ENCODE peak calls at places on chromosomes 12 and 14, in four cellular contexts. D is NCI-H1436; A is IMR-90; Y is stimulated activated CD4-positive, alpha-beta T cell treated with anti-CD3 and anti-CD28 coated beads, Interleukin-4, amount 100 ng/mL, for 4 hours. N is an unnamed sample.

GRCh38 chr14:52895000-52895399 is 55.9 kb downstream of the FERMT2 start:
- DNase-seq in D (no peak), Y (no peak), A (peak; percentile 66), N (no peak)

GRCh38 chr14:35925319-35925718 is 99.2 kb downstream of the BRMS1L start:
- DNase-seq in A (no peak), D (no peak), Y (no peak), N (no peak)

GRCh38 chr12:12796928-12797788 is 11.7 kb downstream of the APOLD1 start:
- DNase-seq in D (no peak), Y (no peak), A (no peak), N (no peak)

GRCh38 chr12:78470354-78471195 is 394.0 kb upstream of the SYT1 start:
- DNase-seq in Y (no peak), A (peak; percentile 60), D (peak; percentile 27), N (no peak)

GRCh38 chr14:100622234-100622633 is 35.0 kb upstream of the BEGAIN start:
- DNase-seq in A (no peak), Y (no peak), D (no peak), N (no peak)

GRCh38 chr14:70907996-70908917 is 998 bp downstream of the PCNX1 start:
- DNase-seq in Y (peak; percentile 67), D (no peak), A (peak; percentile 69), N (peak; percentile 66)

GRCh38 chr14:67928375-67928774 is 108.8 kb downstream of the RAD51B start:
- DNase-seq in A (no peak), D (no peak), Y (no peak), N (no peak)

GRCh38 chr12:102438047-102438822 is 42.1 kb downstream of the IGF1 start:
- DNase-seq in A (peak; percentile 73), D (no peak), Y (no peak), N (no peak)

GRCh38 chr12:88493651-88494050 is 86.6 kb downstream of the KITLG start:
- DNase-seq in A (peak; percentile 97), D (no peak), Y (no peak), N (no peak)

GRCh38 chr12:132132609-132133430 is 11.3 kb downstream of the DDX51 start:
- DNase-seq in Y (no peak), A (no peak), D (no peak), N (no peak)

GRCh38 chr12:112473056-112473455 is 54.3 kb downstream of the PTPN11 start:
- DNase-seq in A (no peak), Y (no peak), D (no peak), N (no peak)

GRCh38 chr14:53608369-53608768 is 348.3 kb downstream of the BMP4 start:
- DNase-seq in Y (no peak), A (no peak), D (no peak), N (no peak)

GRCh38 chr14:76908834-76909233 is 82.6 kb downstream of the LRRC74A start:
- DNase-seq in Y (no peak), D (no peak), A (no peak), N (peak; percentile 39)

GRCh38 chr14:101813171-101813759 is 51.8 kb downstream of the PPP2R5C start:
- DNase-seq in Y (no peak), A (no peak), D (no peak), N (no peak)

GRCh38 chr12:61291647-61292046 is 968.6 kb upstream of the USP15 start:
- DNase-seq in D (no peak), A (no peak), Y (no peak), N (no peak)

GRCh38 chr12:7009512-7009911 is 8.8 kb downstream of the LPCAT3 start:
- DNase-seq in A (peak; percentile 22), D (no peak), Y (no peak), N (no peak)

GRCh38 chr12:10559241-10559640 is 53.6 kb downstream of the EIF2S3B start:
- DNase-seq in A (no peak), D (no peak), Y (no peak), N (no peak)

GRCh38 chr14:105700622-105701288 is 174.4 kb downstream of the TMEM121 start:
- DNase-seq in A (no peak), Y (no peak), D (no peak), N (peak; percentile 45)

GRCh38 chr12:123752046-123752445 is 10.1 kb upstream of the DNAH10 start:
- DNase-seq in D (no peak), A (no peak), Y (no peak), N (no peak)

GRCh38 chr12:93573552-93574223 is 1.2 kb downstream of the SOCS2 start:
- DNase-seq in D (no peak), A (peak; percentile 69), Y (peak; percentile 16), N (no peak)

GRCh38 chr12:126767334-126767733 is 1499.6 kb upstream of the TMEM132C start:
- DNase-seq in A (no peak), Y (no peak), D (no peak), N (no peak)

N was measured in activated B cell treated with CpG ODN at 0.5 μM for 24 hours.